ENCODE peak calls at places on chromosomes 4 and X, in nine cellular contexts. One of them, this sample, is unnamed.

GRCh38 chrX:82127228-82128123 is 925.6 kb downstream of the SH3BGRL start:
- DNase-seq in AG04449: no peak
- DNase-seq in GM13977: peak; percentile 1
- DNase-seq in neural crest cell: no peak
- DNase-seq in RWPE1: no peak
- DNase-seq in B cell: no peak
- DNase-seq in cardiac muscle cell: no peak
- DNase-seq in mucosa of descending colon: no peak
- DNase-seq in choroid plexus epithelial cell: no peak
- DNase-seq in this sample: no peak

GRCh38 chr4:89939994-89940393 is 45.3 kb downstream of the MMRN1 start:
- DNase-seq in cardiac muscle cell: no peak
- DNase-seq in mucosa of descending colon: no peak
- DNase-seq in AG04449: no peak
- DNase-seq in GM13977: no peak
- DNase-seq in choroid plexus epithelial cell: peak; percentile 66
- DNase-seq in neural crest cell: no peak
- DNase-seq in B cell: no peak
- DNase-seq in RWPE1: no peak
- DNase-seq in this sample: no peak

GRCh38 chrX:136714626-136715599 is 65.8 kb downstream of the ARHGEF6 start:
- DNase-seq in B cell: peak; percentile 56
- DNase-seq in GM13977: peak; percentile 19
- DNase-seq in AG04449: no peak
- DNase-seq in choroid plexus epithelial cell: no peak
- DNase-seq in neural crest cell: no peak
- DNase-seq in RWPE1: no peak
- DNase-seq in cardiac muscle cell: no peak
- DNase-seq in mucosa of descending colon: no peak
- DNase-seq in this sample: peak; percentile 21

GRCh38 chrX:11341274-11342256 is 48.4 kb downstream of the AMELX start:
- DNase-seq in neural crest cell: no peak
- DNase-seq in choroid plexus epithelial cell: peak; percentile 90
- DNase-seq in cardiac muscle cell: no peak
- DNase-seq in mucosa of descending colon: peak; percentile 46
- DNase-seq in AG04449: no peak
- DNase-seq in RWPE1: peak; percentile 36
- DNase-seq in GM13977: peak; percentile 9
- DNase-seq in B cell: peak; percentile 60
- DNase-seq in this sample: peak; percentile 19

GRCh38 chr4:74308215-74308614 is at the start of gene EPGN:
- DNase-seq in mucosa of descending colon: no peak
- DNase-seq in cardiac muscle cell: no peak
- DNase-seq in choroid plexus epithelial cell: peak; percentile 19
- DNase-seq in AG04449: no peak
- DNase-seq in GM13977: no peak
- DNase-seq in RWPE1: peak; percentile 44
- DNase-seq in B cell: no peak
- DNase-seq in neural crest cell: no peak
- DNase-seq in this sample: no peak

GRCh38 chr4:115028682-115029385 is 84.6 kb downstream of the NDST4 start:
- DNase-seq in RWPE1: no peak
- DNase-seq in cardiac muscle cell: no peak
- DNase-seq in neural crest cell: no peak
- DNase-seq in B cell: no peak
- DNase-seq in GM13977: no peak
- DNase-seq in mucosa of descending colon: no peak
- DNase-seq in choroid plexus epithelial cell: no peak
- DNase-seq in AG04449: no peak
- DNase-seq in this sample: no peak

GRCh38 chrX:154840856-154841255 is 6.4 kb upstream of the SMIM9 start:
- DNase-seq in mucosa of descending colon: no peak
- DNase-seq in AG04449: peak; percentile 37
- DNase-seq in RWPE1: peak; percentile 8
- DNase-seq in cardiac muscle cell: peak; percentile 4
- DNase-seq in B cell: no peak
- DNase-seq in choroid plexus epithelial cell: peak; percentile 85
- DNase-seq in neural crest cell: no peak
- DNase-seq in GM13977: peak; percentile 42
- DNase-seq in this sample: peak; percentile 33

GRCh38 chrX:53089224-53089842 is 4.6 kb upstream of the KANTR start:
- DNase-seq in B cell: no peak
- DNase-seq in GM13977: peak; percentile 70
- DNase-seq in AG04449: no peak
- DNase-seq in cardiac muscle cell: peak; percentile 51
- DNase-seq in RWPE1: no peak
- DNase-seq in choroid plexus epithelial cell: peak; percentile 80
- DNase-seq in neural crest cell: no peak
- DNase-seq in mucosa of descending colon: no peak
- DNase-seq in this sample: peak; percentile 42

GRCh38 chrX:64188901-64189300 is 16.6 kb downstream of the AMER1 start:
- DNase-seq in mucosa of descending colon: no peak
- DNase-seq in choroid plexus epithelial cell: no peak
- DNase-seq in RWPE1: no peak
- DNase-seq in cardiac muscle cell: no peak
- DNase-seq in AG04449: no peak
- DNase-seq in GM13977: no peak
- DNase-seq in B cell: no peak
- DNase-seq in neural crest cell: no peak
- DNase-seq in this sample: no peak

GRCh38 chr4:185344743-185345538 is 50.8 kb downstream of the LRP2BP start:
- DNase-seq in GM13977: peak; percentile 38
- DNase-seq in RWPE1: no peak
- DNase-seq in cardiac muscle cell: no peak
- DNase-seq in AG04449: no peak
- DNase-seq in B cell: peak; percentile 45
- DNase-seq in neural crest cell: no peak
- DNase-seq in mucosa of descending colon: no peak
- DNase-seq in choroid plexus epithelial cell: peak; percentile 36
- DNase-seq in this sample: peak; percentile 39

GRCh38 chr4:88584471-88584900 is 7.8 kb upstream of the HERC3 start:
- DNase-seq in choroid plexus epithelial cell: no peak
- DNase-seq in RWPE1: no peak
- DNase-seq in neural crest cell: no peak
- DNase-seq in AG04449: no peak
- DNase-seq in mucosa of descending colon: no peak
- DNase-seq in B cell: no peak
- DNase-seq in cardiac muscle cell: no peak
- DNase-seq in GM13977: no peak
- DNase-seq in this sample: no peak

GRCh38 chrX:100931925-100932285 is 3.2 kb upstream of the XKRX start:
- DNase-seq in mucosa of descending colon: no peak
- DNase-seq in GM13977: no peak
- DNase-seq in choroid plexus epithelial cell: no peak
- DNase-seq in neural crest cell: no peak
- DNase-seq in B cell: no peak
- DNase-seq in AG04449: no peak
- DNase-seq in cardiac muscle cell: no peak
- DNase-seq in RWPE1: no peak
- DNase-seq in this sample: no peak

GRCh38 chr4:7498406-7499200 is 63.9 kb upstream of the PSAPL1 start:
- DNase-seq in B cell: no peak
- DNase-seq in mucosa of descending colon: no peak
- DNase-seq in AG04449: no peak
- DNase-seq in neural crest cell: no peak
- DNase-seq in choroid plexus epithelial cell: no peak
- DNase-seq in GM13977: no peak
- DNase-seq in RWPE1: no peak
- DNase-seq in cardiac muscle cell: no peak
- DNase-seq in this sample: no peak

GRCh38 chr4:73593631-73594241 is 26.5 kb downstream of the RASSF6 start:
- DNase-seq in GM13977: no peak
- DNase-seq in choroid plexus epithelial cell: peak; percentile 75
- DNase-seq in neural crest cell: peak; percentile 15
- DNase-seq in AG04449: no peak
- DNase-seq in cardiac muscle cell: peak; percentile 43
- DNase-seq in B cell: no peak
- DNase-seq in RWPE1: no peak
- DNase-seq in mucosa of descending colon: no peak
- DNase-seq in this sample: no peak

GRCh38 chr4:159145318-159146006 is 42.6 kb downstream of the RAPGEF2 start:
- DNase-seq in neural crest cell: no peak
- DNase-seq in mucosa of descending colon: no peak
- DNase-seq in choroid plexus epithelial cell: no peak
- DNase-seq in RWPE1: no peak
- DNase-seq in cardiac muscle cell: peak; percentile 24
- DNase-seq in AG04449: no peak
- DNase-seq in GM13977: no peak
- DNase-seq in B cell: no peak
- DNase-seq in this sample: no peak

GRCh38 chr4:38967260-38968095 is 64.7 kb downstream of the TMEM156 start:
- DNase-seq in AG04449: peak; percentile 98
- DNase-seq in choroid plexus epithelial cell: peak; percentile 99
- DNase-seq in GM13977: no peak
- DNase-seq in neural crest cell: no peak
- DNase-seq in RWPE1: peak; percentile 41
- DNase-seq in cardiac muscle cell: no peak
- DNase-seq in mucosa of descending colon: no peak
- DNase-seq in B cell: no peak
- DNase-seq in this sample: no peak

GRCh38 chr4:2179717-2180116 is 62.2 kb downstream of the HAUS3 start:
- DNase-seq in mucosa of descending colon: no peak
- DNase-seq in choroid plexus epithelial cell: no peak
- DNase-seq in cardiac muscle cell: peak; percentile 19
- DNase-seq in GM13977: no peak
- DNase-seq in B cell: no peak
- DNase-seq in RWPE1: no peak
- DNase-seq in AG04449: no peak
- DNase-seq in neural crest cell: no peak
- DNase-seq in this sample: no peak

GRCh38 chr4:2175990-2176698 is 65.8 kb downstream of the HAUS3 start:
- DNase-seq in GM13977: no peak
- DNase-seq in cardiac muscle cell: no peak
- DNase-seq in neural crest cell: no peak
- DNase-seq in mucosa of descending colon: no peak
- DNase-seq in B cell: no peak
- DNase-seq in choroid plexus epithelial cell: no peak
- DNase-seq in RWPE1: no peak
- DNase-seq in AG04449: no peak
- DNase-seq in this sample: no peak

GRCh38 chr4:2178986-2179385 is 62.9 kb downstream of the HAUS3 start:
- DNase-seq in cardiac muscle cell: no peak
- DNase-seq in AG04449: no peak
- DNase-seq in mucosa of descending colon: no peak
- DNase-seq in neural crest cell: no peak
- DNase-seq in B cell: no peak
- DNase-seq in RWPE1: no peak
- DNase-seq in choroid plexus epithelial cell: no peak
- DNase-seq in GM13977: no peak
- DNase-seq in this sample: no peak

GRCh38 chr4:2180410-2180809 is 61.5 kb downstream of the HAUS3 start:
- DNase-seq in B cell: no peak
- DNase-seq in choroid plexus epithelial cell: no peak
- DNase-seq in mucosa of descending colon: no peak
- DNase-seq in AG04449: no peak
- DNase-seq in RWPE1: no peak
- DNase-seq in cardiac muscle cell: no peak
- DNase-seq in GM13977: no peak
- DNase-seq in neural crest cell: no peak
- DNase-seq in this sample: no peak

GRCh38 chr4:2177443-2178093 is 64.4 kb downstream of the HAUS3 start:
- DNase-seq in RWPE1: no peak
- DNase-seq in B cell: no peak
- DNase-seq in GM13977: no peak
- DNase-seq in neural crest cell: no peak
- DNase-seq in mucosa of descending colon: no peak
- DNase-seq in cardiac muscle cell: peak; percentile 16
- DNase-seq in AG04449: no peak
- DNase-seq in choroid plexus epithelial cell: peak; percentile 13
- DNase-seq in this sample: no peak
- TF ChIP-seq CTCF in RWPE1: no peak
- TF ChIP-seq CTCF in B cell: no peak
- TF ChIP-seq CTCF in GM13977: peak; percentile 7
- TF ChIP-seq CTCF in neural crest cell: no peak
- TF ChIP-seq CTCF in mucosa of descending colon: no peak
- TF ChIP-seq CTCF in cardiac muscle cell: peak; percentile 21
- TF ChIP-seq CTCF in AG04449: peak; percentile 2
- TF ChIP-seq CTCF in choroid plexus epithelial cell: peak; percentile 36
- TF ChIP-seq CTCF in this sample: no peak

GRCh38 chrX:122363112-122363511 is 821.0 kb upstream of the GRIA3 start:
- DNase-seq in mucosa of descending colon: no peak
- DNase-seq in AG04449: no peak
- DNase-seq in cardiac muscle cell: no peak
- DNase-seq in choroid plexus epithelial cell: no peak
- DNase-seq in RWPE1: no peak
- DNase-seq in GM13977: no peak
- DNase-seq in B cell: no peak
- DNase-seq in neural crest cell: no peak
- DNase-seq in this sample: no peak
- TF ChIP-seq CTCF in mucosa of descending colon: no peak
- TF ChIP-seq CTCF in AG04449: no peak
- TF ChIP-seq CTCF in cardiac muscle cell: no peak
- TF ChIP-seq CTCF in choroid plexus epithelial cell: no peak
- TF ChIP-seq CTCF in RWPE1: no peak
- TF ChIP-seq CTCF in GM13977: no peak
- TF ChIP-seq CTCF in B cell: no peak
- TF ChIP-seq CTCF in neural crest cell: peak; percentile 16
- TF ChIP-seq CTCF in this sample: no peak

GRCh38 chr4:139607302-139608060 is 51.5 kb upstream of the SETD7 start:
- DNase-seq in B cell: no peak
- DNase-seq in RWPE1: no peak
- DNase-seq in mucosa of descending colon: no peak
- DNase-seq in GM13977: no peak
- DNase-seq in neural crest cell: no peak
- DNase-seq in choroid plexus epithelial cell: no peak
- DNase-seq in AG04449: no peak
- DNase-seq in cardiac muscle cell: no peak
- DNase-seq in this sample: no peak
- TF ChIP-seq CTCF in B cell: no peak
- TF ChIP-seq CTCF in RWPE1: no peak
- TF ChIP-seq CTCF in mucosa of descending colon: no peak
- TF ChIP-seq CTCF in GM13977: no peak
- TF ChIP-seq CTCF in neural crest cell: no peak
- TF ChIP-seq CTCF in choroid plexus epithelial cell: peak; percentile 1
- TF ChIP-seq CTCF in AG04449: no peak
- TF ChIP-seq CTCF in cardiac muscle cell: no peak
- TF ChIP-seq CTCF in this sample: no peak

DNA sequence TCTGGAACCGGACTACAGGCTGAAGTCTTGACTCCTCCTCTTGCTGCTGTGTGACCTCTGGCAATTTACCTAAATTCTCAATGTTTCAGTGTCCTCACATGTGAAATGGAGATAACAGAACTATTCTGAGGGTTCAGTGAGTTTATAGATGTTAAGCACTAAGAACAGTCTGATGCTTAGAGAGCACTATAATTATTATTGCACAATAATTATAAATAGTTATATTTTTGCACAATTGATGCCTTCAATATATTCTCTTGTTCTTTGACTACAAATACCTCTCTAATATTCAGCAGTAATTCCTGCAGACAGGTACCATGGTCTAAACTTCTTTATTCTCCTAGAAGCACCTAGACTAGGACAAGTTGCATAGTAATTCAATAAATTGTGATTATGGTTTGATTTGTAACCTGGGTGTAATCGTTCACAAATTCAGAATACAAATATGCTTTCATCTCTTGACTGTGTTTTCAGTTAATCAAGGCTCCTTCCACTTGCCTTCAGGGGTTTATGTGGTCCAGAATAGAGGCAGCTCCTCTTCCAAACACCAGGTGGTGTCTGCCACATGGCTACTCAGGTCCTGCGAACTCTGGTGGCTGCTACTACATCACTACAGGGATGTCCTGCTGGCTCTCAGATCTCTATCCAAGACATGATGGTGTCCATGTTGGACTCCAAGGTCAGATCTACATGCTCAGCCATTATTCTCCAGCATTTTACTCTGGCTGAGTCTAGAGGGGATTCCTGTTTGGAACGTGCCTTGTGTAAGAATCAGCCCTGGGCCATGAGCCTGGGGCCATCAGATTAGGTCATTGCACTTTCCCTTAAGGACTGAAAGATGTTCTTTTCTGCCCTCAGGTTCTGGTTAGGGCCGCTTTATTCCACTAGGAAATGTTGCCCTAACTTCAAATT is 103.4 kb downstream of the QRFPR start:
- DNase-seq in cardiac muscle cell: peak; percentile 25
- DNase-seq in AG04449: no peak
- DNase-seq in RWPE1: peak; percentile 13
- DNase-seq in mucosa of descending colon: no peak
- DNase-seq in B cell: no peak
- DNase-seq in GM13977: no peak
- DNase-seq in choroid plexus epithelial cell: no peak
- DNase-seq in neural crest cell: no peak
- DNase-seq in this sample: no peak
- TF ChIP-seq CTCF in cardiac muscle cell: no peak
- TF ChIP-seq CTCF in AG04449: peak; percentile 15
- TF ChIP-seq CTCF in RWPE1: no peak
- TF ChIP-seq CTCF in mucosa of descending colon: peak; percentile 16
- TF ChIP-seq CTCF in B cell: no peak
- TF ChIP-seq CTCF in GM13977: peak; percentile 56
- TF ChIP-seq CTCF in choroid plexus epithelial cell: peak; percentile 47
- TF ChIP-seq CTCF in neural crest cell: peak; percentile 44
- TF ChIP-seq CTCF in this sample: no peak

This sample was measured in GM10248.